ENCODE peak calls at places on chromosomes 6 and 20, in seven cellular contexts. Q, P, N, Y, C, Z and L are unnamed samples.
A peak's percentile ranks its signal among the peaks of the same experiment; 100 is the strongest.

GRCh38 chr6:106972500-106972899 is 2.0 kb downstream of the CD24 start:
- DNase-seq in C (no peak), Z (peak; percentile 35), N (peak; percentile 83), Y (no peak), P (peak; percentile 38), Q (no peak), L (no peak)

GRCh38 chr6:75305573-75305972 is 21.0 kb upstream of the TMEM30A start:
- DNase-seq in Q (no peak), N (no peak), Z (no peak), Y (no peak), P (no peak), C (no peak), L (no peak)

GRCh38 chr6:113057567-113058053 is 710.5 kb downstream of the RFPL4B start:
- DNase-seq in Y (no peak), N (no peak), Q (no peak), Z (no peak), C (no peak), P (no peak), L (no peak)

GRCh38 chr6:167238694-167239467 is 52.2 kb upstream of the UNC93A start:
- DNase-seq in Q (no peak), P (no peak), C (no peak), N (no peak), Z (no peak), Y (no peak), L (no peak)

GRCh38 chr20:59939879-59940128 is 301 bp downstream of the PPP1R3D start:
- DNase-seq in N (no peak), Y (no peak), Q (no peak), C (no peak), Z (no peak), P (peak; percentile 29), L (no peak)

GRCh38 chr6:33944686-33945411 is 141.0 kb upstream of the MLN start:
- DNase-seq in Q (no peak), C (no peak), Y (no peak), N (no peak), Z (no peak), P (no peak), L (no peak)

GRCh38 chr20:54067606-54068174 is 2.7 kb downstream of the BCAS1 start:
- DNase-seq in Q (no peak), N (no peak), Z (no peak), C (no peak), P (peak; percentile 97), Y (no peak), L (no peak)

GRCh38 chr6:150377211-150377781 is 8.5 kb downstream of the IYD start:
- DNase-seq in N (peak; percentile 40), Z (no peak), C (no peak), Y (no peak), Q (no peak), P (no peak), L (no peak)

GRCh38 chr20:50855498-50856474 is 60.9 kb downstream of the BCAS4 start:
- DNase-seq in C (no peak), N (no peak), Y (no peak), Q (no peak), P (peak; percentile 51), Z (no peak), L (no peak)

GRCh38 chr6:87373377-87373776 is 28.8 kb downstream of the C6orf163 start:
- DNase-seq in Q (no peak), Y (no peak), Z (no peak), C (no peak), P (no peak), N (no peak), L (no peak)

GRCh38 chr6:20439558-20439957 is 37.9 kb downstream of the E2F3 start:
- DNase-seq in Q (no peak), Y (no peak), Z (no peak), N (no peak), C (no peak), P (no peak), L (no peak)

GRCh38 chr20:36175016-36175415 is 20.5 kb downstream of the EPB41L1 start:
- DNase-seq in Q (no peak), Z (no peak), C (no peak), N (no peak), Y (peak; percentile 21), P (no peak), L (no peak)

GRCh38 chr6:13355969-13356368 is 27.6 kb upstream of the TBC1D7 start:
- DNase-seq in P (no peak), C (no peak), Y (no peak), Q (no peak), N (no peak), Z (peak; percentile 96), L (no peak)

GRCh38 chr20:528923-529594 is 14.5 kb downstream of the CSNK2A1 start:
- DNase-seq in P (no peak), Q (peak; percentile 51), C (no peak), Z (no peak), N (no peak), Y (peak; percentile 82), L (peak; percentile 80)

DNA sequence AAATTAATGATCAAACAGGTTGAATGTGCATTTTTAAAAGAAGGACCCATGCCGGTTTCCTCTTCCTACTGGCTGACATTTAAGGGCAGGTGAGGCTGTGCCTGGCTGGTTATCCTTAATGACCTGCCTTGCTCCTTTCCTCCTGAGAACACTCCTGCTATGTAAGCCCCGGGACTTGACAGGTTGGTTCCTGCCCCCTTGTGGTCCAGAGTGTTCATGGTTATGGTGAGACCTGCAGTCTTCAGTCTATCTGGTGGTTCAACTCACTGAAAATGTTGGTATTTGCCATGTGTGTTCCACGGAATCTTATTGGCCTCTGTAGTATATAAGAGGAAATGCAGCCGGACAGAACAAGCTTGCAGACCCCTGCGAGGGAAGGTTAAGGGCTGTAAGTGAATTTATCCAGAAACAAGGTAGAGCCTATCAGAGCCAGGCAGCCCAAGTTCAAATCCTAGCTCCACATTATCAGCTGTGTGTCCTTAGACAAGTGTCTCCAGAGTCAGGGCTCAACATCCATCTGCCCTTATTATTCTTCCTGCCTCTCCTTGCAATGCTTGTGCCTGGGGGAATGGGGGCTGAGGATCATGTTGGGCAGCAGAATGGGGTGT is 5.2 kb upstream of the BPIFA3 start:
- DNase-seq in Y (peak; percentile 18), P (peak; percentile 62), Q (no peak), C (no peak), N (peak; percentile 86), Z (peak; percentile 51), L (peak; percentile 34)
- TF ChIP-seq CTCF in Y (peak; percentile 37), P (peak; percentile 53), Q (peak; percentile 43), C (no peak), N (peak; percentile 77), Z (peak; percentile 74), L (peak; percentile 52)

DNA sequence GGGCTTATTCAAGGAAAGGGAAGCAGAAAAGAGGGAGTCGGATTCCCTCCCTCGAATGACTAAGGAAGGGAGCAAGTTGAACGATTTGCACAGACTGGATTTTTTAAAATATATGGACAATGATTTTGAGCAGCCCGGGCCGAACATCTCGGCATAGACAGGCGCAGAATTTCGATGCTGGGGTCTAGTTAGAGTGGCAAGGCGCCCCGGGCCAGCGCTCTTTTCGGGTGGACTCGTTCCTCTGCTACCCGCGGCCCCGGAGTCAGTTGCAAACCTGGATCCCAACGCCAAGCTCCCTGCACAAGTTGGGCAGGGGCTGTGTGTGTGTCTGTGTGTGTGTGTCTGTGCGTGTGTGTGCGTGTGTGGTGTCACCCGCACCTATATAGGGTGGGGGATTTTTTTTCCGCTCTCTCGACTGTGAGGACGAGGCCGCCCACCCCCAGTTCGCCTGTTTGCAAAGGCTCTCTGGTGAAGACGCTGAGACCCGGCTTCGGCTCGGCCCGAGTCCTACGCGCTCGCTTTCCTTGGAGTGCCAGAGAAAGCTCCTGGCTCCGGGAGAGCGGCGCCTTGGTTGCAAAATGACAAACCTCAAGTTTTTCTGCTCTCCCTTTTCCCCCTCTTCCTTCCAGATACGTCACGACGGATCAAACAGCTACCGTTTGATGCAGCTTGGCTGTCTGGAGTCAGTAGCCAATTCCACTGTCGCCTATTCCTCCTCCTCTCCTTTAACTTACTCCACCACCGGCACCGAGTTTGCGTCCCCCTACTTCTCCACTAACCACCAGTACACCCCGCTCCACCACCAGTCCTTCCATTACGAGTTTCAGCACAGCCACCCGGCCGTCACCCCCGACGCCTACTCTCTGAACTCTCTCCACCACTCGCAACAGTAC is 1.4 kb downstream of the TFAP2D start:
- DNase-seq in Q (no peak), P (no peak), Z (no peak), C (no peak), N (peak; percentile 69), Y (no peak), L (no peak)
- H3K4me3 ChIP-seq in Q (no peak overlapping the region), P (no peak overlapping the region), Z (no peak overlapping the region), C (no peak overlapping the region), N (peak overlapping the region; percentile 43), Y (no peak overlapping the region), L (no peak overlapping the region)

DNA sequence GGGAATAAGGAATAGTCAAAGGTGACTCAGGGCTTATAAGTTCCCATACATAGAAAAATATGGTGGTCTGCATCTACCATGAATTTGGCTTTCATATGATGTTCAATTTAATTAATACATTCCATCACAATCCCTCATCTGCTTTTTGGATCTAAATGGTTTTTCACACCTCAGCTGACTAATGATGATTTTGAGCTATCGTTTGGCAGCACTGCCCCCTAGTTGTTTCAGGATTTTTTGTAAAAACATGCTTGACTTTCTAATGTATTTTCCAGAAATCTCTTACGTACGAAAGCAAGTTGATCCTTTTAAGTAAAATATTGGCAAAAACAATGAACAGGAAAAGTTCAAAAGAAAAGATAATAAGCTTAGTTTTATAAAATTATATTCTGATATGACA is 408.6 kb upstream of the ADGRB3 start:
- DNase-seq in Y (peak; percentile 36), P (no peak), C (no peak), N (peak; percentile 26), Q (no peak), Z (peak; percentile 7), L (no peak)
- TF ChIP-seq CTCF in Y (peak; percentile 41), P (no peak), C (no peak), N (peak; percentile 77), Q (peak; percentile 14), Z (peak; percentile 74), L (peak; percentile 10)

GRCh38 chr6:157035576-157035975 is 258.4 kb downstream of the ARID1B start:
- DNase-seq in N (no peak), P (no peak), Q (no peak), C (no peak), Z (no peak), Y (no peak), L (no peak)

GRCh38 chr6:157034433-157035230 is 257.5 kb downstream of the ARID1B start:
- DNase-seq in Y (peak; percentile 82), N (peak; percentile 50), P (no peak), Z (peak; percentile 68), Q (no peak), C (no peak), L (peak; percentile 72)

GRCh38 chr6:157036245-157036681 is 259.1 kb downstream of the ARID1B start:
- DNase-seq in P (no peak), N (no peak), C (no peak), Z (no peak), Q (no peak), Y (peak; percentile 72), L (peak; percentile 45)

GRCh38 chr6:157032923-157033322 is 255.7 kb downstream of the ARID1B start:
- DNase-seq in Y (no peak), Z (no peak), P (no peak), N (no peak), Q (no peak), C (no peak), L (no peak)

DNA sequence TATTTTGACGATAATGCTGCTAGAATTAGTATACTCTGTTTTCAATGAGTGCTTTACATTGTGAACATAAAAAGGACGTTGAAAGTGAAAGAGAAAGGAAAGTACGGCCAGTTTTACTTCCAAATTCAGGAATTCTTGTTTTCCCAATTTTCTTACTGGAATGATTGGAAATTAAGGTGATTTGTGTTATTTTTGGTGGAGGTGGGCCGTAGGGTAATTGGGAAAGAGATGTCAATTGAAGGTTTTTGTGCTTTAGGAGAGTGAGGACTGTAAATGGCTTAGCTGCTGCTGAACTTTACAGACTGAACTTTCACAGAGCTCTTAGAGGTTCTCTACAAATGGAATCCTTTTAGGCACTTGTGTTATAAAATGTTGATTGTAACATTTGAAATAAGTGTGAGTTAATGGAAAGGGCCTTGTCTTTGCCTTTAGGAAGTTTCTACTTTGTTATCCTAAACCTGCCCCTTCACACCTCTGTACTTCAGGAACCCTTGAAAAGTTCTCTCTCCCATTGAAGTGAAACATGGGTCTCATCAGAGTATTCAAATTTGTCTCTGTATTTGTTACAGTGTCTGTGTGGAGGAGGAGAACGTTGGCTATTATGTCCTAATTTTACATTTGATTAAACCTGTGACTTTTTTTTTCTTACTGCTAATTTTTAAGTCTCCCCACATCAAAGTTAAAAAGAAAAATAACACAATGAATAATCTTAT is 256.4 kb downstream of the ARID1B start:
- DNase-seq in P (no peak), N (no peak), Q (no peak), C (no peak), Y (peak; percentile 53), Z (no peak), L (peak; percentile 59)
- H3K4me3 ChIP-seq in P (no peak overlapping the region), N (no peak overlapping the region), Q (peak overlapping the region; percentile 62), C (peak overlapping the region; percentile 46), Y (peak overlapping the region; percentile 64), Z (peak overlapping the region; percentile 61), L (peak overlapping the region; percentile 63)